ENCODE peak calls at places on chromosomes 16 and 17, in four cellular contexts. Y, K, M and C are unnamed samples.
A peak's percentile ranks its signal among the peaks of the same experiment; 100 is the strongest.

GRCh38 chr16:649646-650045 is 481 bp downstream of the WDR90 start:
- DNase-seq in K (no peak), M (no peak), Y (no peak), C (no peak)

GRCh38 chr17:7034955-7035590 is 742 bp upstream of the SLC16A13 start:
- DNase-seq in Y (no peak), K (no peak), M (no peak), C (peak; percentile 52)

GRCh38 chr16:995087-995486 is 13.5 kb downstream of the SOX8 start:
- DNase-seq in K (no peak), M (peak; percentile 46), Y (no peak), C (no peak)

GRCh38 chr17:41695954-41696720 is 7.5 kb downstream of the EIF1 start:
- DNase-seq in K (peak; percentile 77), M (peak; percentile 73), Y (peak; percentile 81), C (peak; percentile 73)

GRCh38 chr17:29388937-29389336 is 1.2 kb upstream of the TAOK1 start:
- DNase-seq in M (no peak), K (no peak), Y (no peak), C (no peak)

GRCh38 chr17:80678621-80679020 is 134.0 kb downstream of the RPTOR start:
- DNase-seq in M (peak; percentile 65), K (peak; percentile 48), Y (no peak), C (no peak)

GRCh38 chr16:3317315-3317999 is 12.2 kb downstream of the ZNF75A start:
- DNase-seq in M (peak; percentile 50), Y (no peak), K (no peak), C (no peak)

GRCh38 chr17:59842901-59843652 is 49.7 kb downstream of the TUBD1 start:
- DNase-seq in M (peak; percentile 98), K (no peak), Y (peak; percentile 39), C (no peak)

GRCh38 chr16:88116121-88116900 is 165.1 kb downstream of the BANP start:
- DNase-seq in M (peak; percentile 41), Y (no peak), K (no peak), C (no peak)

GRCh38 chr17:64236827-64237403 is 26.1 kb downstream of the TEX2 start:
- DNase-seq in M (no peak), Y (no peak), K (no peak), C (no peak)
- TF ChIP-seq CTCF in M (peak; percentile 39), Y (no peak), K (no peak), C (peak; percentile 21)

GRCh38 chr16:76038097-76038496 is 239.1 kb upstream of the CNTNAP4 start:
- DNase-seq in M (no peak), K (no peak), Y (no peak), C (no peak)

DNA sequence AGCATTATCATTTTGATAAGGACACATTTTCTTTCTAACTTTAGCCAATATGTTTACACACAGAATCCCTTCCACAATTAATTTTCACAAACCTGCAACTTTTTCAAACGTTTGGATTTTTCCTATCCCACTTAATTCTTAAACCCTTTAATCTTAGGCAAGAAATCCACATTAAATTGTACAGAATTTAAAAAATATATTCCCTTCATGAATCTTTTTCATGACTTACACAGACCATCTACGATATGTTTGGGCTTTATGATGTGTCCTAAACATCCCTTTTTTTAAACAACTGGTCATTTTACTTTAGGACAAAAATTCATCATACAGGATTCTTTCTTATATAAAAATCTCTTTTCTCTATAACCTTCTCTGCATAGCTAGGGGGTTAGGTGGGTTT is 241.5 kb upstream of the CNTNAP4 start:
- DNase-seq in K (no peak), Y (no peak), M (no peak), C (no peak)
- TF ChIP-seq CTCF in K (no peak), Y (no peak), M (no peak), C (no peak)

DNA sequence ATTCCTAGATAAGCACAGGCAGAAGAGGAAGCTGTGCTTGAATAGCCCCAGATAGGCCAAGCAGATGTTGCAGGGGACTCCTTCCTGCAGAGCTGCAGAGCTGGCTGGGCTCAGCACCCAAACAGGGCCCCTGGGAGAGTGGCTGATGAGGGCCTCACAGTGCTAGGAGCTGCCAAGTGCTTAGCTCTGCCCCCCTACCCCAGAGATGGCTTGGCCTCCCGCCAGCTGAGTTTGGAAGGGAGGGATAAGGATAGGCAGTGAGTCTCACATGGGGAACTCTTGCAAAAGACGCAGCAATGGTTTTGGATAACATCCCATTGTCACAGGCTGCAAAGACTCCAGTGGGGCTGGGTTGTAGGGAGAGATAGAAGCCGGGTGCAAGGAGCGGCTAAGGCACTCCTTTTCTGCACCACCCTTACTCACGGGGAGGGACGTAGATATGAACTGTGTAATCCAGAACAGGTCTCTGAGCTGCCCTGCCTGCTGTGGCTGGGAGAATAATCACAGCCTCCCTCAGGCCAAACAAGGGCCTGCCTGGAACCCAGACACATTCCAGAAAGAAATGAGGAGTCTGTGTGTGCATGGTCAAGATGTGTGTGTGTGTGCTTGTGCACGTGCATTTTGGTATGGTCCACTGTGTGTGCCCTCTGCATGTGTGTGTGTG is 52.9 kb upstream of the MAF start:
- DNase-seq in M (no peak), Y (no peak), K (peak; percentile 66), C (peak; percentile 42)
- TF ChIP-seq CTCF in M (no peak), Y (no peak), K (no peak), C (no peak)

GRCh38 chr17:82151106-82151957 is 53.3 kb upstream of the FASN start:
- DNase-seq in M (no peak), K (no peak), Y (peak; percentile 18), C (no peak)

GRCh38 chr17:82152556-82153294 is 54.7 kb upstream of the FASN start:
- DNase-seq in Y (no peak), K (no peak), M (no peak), C (no peak)

GRCh38 chr17:82153745-82154375 is 55.8 kb upstream of the FASN start:
- DNase-seq in Y (peak; percentile 92), K (peak; percentile 78), M (peak; percentile 44), C (peak; percentile 70)

GRCh38 chr17:82153295-82153691 is 55.3 kb upstream of the FASN start:
- DNase-seq in Y (no peak), M (no peak), K (no peak), C (no peak)

GRCh38 chr17:82152114-82152513 is 54.1 kb upstream of the FASN start:
- DNase-seq in K (no peak), M (no peak), Y (no peak), C (no peak)
- TF ChIP-seq CTCF in K (no peak), M (no peak), Y (no peak), C (no peak)

GRCh38 chr16:27224741-27225300 is 21.5 kb downstream of the KDM8 start:
- DNase-seq in M (no peak), K (no peak), Y (no peak), C (no peak)
- TF ChIP-seq CTCF in M (no peak), K (no peak), Y (no peak), C (no peak)

GRCh38 chr17:32568673-32569072 is 81.9 kb downstream of the CDK5R1 start:
- DNase-seq in M (no peak), Y (no peak), K (no peak), C (no peak)
- TF ChIP-seq CTCF in M (no peak), Y (no peak), K (no peak), C (no peak)

GRCh38 chr17:58329035-58329807 is 626 bp upstream of the TSPOAP1 start:
- DNase-seq in Y (peak; percentile 76), K (no peak), M (no peak), C (no peak)
- TF ChIP-seq CTCF in Y (peak; percentile 65), K (no peak), M (peak; percentile 29), C (no peak)

GRCh38 chr17:5000237-5000639 is 2.5 kb downstream of the KIF1C start:
- DNase-seq in Y (no peak), K (peak; percentile 94), M (no peak), C (peak; percentile 87)

GRCh38 chr17:4998027-4998665 is 396 bp downstream of the KIF1C start:
- DNase-seq in K (peak; percentile 73), M (peak; percentile 17), Y (peak; percentile 35), C (peak; percentile 33)

GRCh38 chr17:4999429-5000093 is 1.8 kb downstream of the KIF1C start:
- DNase-seq in K (no peak), Y (peak; percentile 42), M (no peak), C (no peak)

GRCh38 chr17:4998666-4999428 is 1.1 kb downstream of the KIF1C start:
- DNase-seq in K (no peak), Y (peak; percentile 68), M (no peak), C (no peak)

DNA sequence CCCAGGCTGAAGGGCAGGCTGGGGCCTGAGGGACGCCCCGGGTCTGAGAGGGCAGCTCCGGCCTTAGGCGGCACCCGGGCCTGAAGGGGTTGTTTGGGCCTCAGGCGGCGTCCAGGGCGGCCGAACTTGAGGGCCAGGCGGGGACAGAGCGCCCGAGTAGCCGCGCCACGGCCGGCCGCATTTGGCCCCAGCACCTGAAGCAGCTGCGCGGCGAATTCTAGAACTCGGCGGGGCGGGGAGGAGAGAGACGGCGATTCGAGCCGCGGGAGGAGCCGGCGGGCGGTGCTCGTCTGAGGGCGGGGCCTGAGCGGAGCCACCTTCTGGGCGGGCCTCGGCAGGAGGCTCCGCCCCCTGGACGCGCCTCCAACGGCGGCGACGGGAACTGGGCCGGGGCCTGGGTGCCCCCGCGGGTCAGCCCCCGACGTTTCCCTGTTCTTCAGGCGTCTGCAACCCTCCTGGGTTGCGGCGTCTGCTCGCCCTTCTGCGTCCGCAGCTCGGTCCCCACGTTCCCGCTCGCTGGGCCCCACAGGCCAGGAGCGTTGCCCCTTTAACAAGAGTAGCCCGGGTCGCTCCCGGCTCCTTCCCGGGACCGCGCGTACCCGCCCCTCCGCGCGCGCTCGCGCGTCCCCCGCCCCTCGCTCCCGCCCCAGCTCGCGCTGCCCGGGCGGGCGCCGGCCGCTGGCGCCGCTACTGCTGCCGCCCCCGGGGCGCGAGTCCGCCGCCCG is at the start of the genes INCA1 and KIF1C:
- DNase-seq in Y (peak; percentile 99), K (peak; percentile 96), M (peak; percentile 88), C (peak; percentile 95)
- TF ChIP-seq CTCF in Y (no peak), K (peak; percentile 43), M (no peak), C (no peak)

GRCh38 chr16:87115646-87116045 is 201.5 kb downstream of the C16orf95 start:
- DNase-seq in K (no peak), Y (no peak), M (no peak), C (no peak)
- TF ChIP-seq CTCF in K (no peak), Y (no peak), M (no peak), C (no peak)